ENCODE peak calls at places on chromosomes 11 and 22, in six cellular contexts. U is CD4-positive, alpha-beta memory T cell; P is cardiac muscle cell; N is uterus; A is left ventricle myocardium inferior; V is IMR-90. M is an unnamed sample. For H3K4me1, the result is how much of the 10 kb centered on the place peaks cover.

GRCh38 chr11:47071341-47071740 is 105.3 kb downstream of the ARFGAP2 start:
- DNase-seq in P (no peak), N (no peak), V (no peak), A (no peak), U (no peak), M (no peak)

GRCh38 chr11:1129143-1129665 is 28.5 kb upstream of the MUC5AC start:
- DNase-seq in V (no peak), U (no peak), N (no peak), A (no peak), P (no peak), M (no peak)

GRCh38 chr11:78564037-78564888 is 10.4 kb downstream of the NARS2 start:
- DNase-seq in P (peak), A (no peak), N (no peak), V (peak), U (peak), M (no peak)

GRCh38 chr11:13831707-13832106 is 130.8 kb upstream of the SPON1 start:
- DNase-seq in V (no peak), A (no peak), N (no peak), U (no peak), P (no peak), M (no peak)

GRCh38 chr11:10295056-10295901 is 1.3 kb upstream of the SBF2 start:
- DNase-seq in N (no peak), U (peak), P (no peak), V (no peak), A (no peak), M (no peak)

GRCh38 chr11:83666149-83666548 is 380.0 kb upstream of the CCDC90B start:
- DNase-seq in A (no peak), V (no peak), U (no peak), N (no peak), P (no peak), M (no peak)

GRCh38 chr11:88421530-88421929 is 84.0 kb upstream of the CTSC start:
- DNase-seq in P (peak), A (no peak), V (peak), N (no peak), U (no peak), M (no peak)

GRCh38 chr11:109088061-109088460 is 333.9 kb upstream of the C11orf87 start:
- DNase-seq in U (no peak), V (no peak), P (no peak), N (no peak), A (no peak), M (no peak)

GRCh38 chr22:26826431-26826935 is 169.1 kb downstream of the MIAT start:
- DNase-seq in A (no peak), N (no peak), P (no peak), U (no peak), V (no peak), M (no peak)

GRCh38 chr22:24695958-24696511 is 78.5 kb downstream of the PIWIL3 start:
- DNase-seq in N (no peak), U (no peak), A (peak), P (peak), V (peak), M (no peak)

GRCh38 chr11:35639591-35640179 is 21.4 kb downstream of the FJX1 start:
- DNase-seq in U (no peak), N (no peak), P (no peak), V (no peak), A (no peak), M (no peak)

GRCh38 chr11:129048911-129049310 is 106.2 kb upstream of the TP53AIP1 start:
- DNase-seq in U (no peak), N (no peak), P (no peak), V (no peak), A (no peak), M (no peak)

GRCh38 chr11:19811391-19811790 is 98.8 kb downstream of the NAV2 start:
- DNase-seq in U (no peak), N (no peak), P (no peak), V (no peak), A (no peak), M (no peak)
- H3K4me1 ChIP-seq in U (under half), N (under half), P (under half), V (under half), A (half or more), M (under half)

GRCh38 chr11:44957051-44957515 is 6.4 kb upstream of the TP53I11 start:
- DNase-seq in P (peak), U (no peak), N (no peak), A (peak), V (no peak), M (no peak)
- H3K27ac ChIP-seq in P (no peak), U (no peak), N (no peak), A (no peak), V (no peak), M (no peak)

GRCh38 chr11:66861774-66862558 is 5.1 kb downstream of the LRFN4 start:
- DNase-seq in U (no peak), P (no peak), V (no peak), N (no peak), A (no peak), M (no peak)
- H3K4me1 ChIP-seq in U (under half), P (under half), V (under half), N (under half), A (under half), M (under half)

DNA sequence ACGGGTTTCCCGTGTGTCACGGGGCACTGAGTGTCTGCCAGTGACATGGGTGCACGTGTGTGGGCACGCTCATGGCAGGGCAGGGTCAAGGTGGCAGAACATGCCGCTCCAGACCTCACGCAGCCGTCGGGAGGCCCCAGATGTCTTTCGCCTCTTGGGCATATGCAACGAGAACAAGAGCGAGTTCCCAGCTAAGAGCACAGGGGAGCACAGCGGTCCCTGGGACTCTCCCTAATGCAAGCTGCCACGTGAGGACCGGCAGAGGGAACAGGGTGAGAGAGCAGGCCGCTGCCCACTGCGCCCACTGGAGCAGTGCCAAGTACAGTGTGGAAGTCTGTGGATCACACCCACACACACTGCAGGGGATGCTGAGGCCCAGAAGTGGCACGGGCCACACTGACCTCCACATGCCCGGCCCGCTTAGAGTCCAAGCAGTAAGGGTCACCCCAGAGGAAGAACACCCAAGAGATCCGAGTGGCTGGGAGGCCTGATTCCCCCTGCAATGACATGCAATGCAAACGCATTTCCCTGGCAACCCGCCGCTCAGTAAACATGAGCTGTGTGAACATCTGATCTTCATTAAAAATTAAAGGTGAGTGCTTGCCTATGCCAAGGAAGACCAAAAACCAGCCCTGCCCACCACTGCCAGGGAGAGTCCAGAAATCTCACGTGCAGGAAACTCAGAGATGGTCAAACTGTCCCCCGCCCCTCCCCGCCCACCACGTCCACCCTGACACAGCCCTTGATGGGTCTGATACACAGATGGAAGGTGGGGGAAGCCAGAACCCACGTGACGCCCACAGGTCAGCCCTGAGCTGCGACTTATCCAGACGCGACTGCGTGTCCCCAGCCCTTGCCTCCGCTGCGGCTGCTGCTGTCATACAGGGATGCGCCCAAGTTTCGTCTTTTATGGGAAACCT is 11.7 kb downstream of the CERK start:
- DNase-seq in N (no peak), V (no peak), P (no peak), U (no peak), A (peak), M (no peak)
- H3K27ac ChIP-seq in N (no peak), V (no peak), P (no peak), U (no peak), A (peak), M (no peak)

DNA sequence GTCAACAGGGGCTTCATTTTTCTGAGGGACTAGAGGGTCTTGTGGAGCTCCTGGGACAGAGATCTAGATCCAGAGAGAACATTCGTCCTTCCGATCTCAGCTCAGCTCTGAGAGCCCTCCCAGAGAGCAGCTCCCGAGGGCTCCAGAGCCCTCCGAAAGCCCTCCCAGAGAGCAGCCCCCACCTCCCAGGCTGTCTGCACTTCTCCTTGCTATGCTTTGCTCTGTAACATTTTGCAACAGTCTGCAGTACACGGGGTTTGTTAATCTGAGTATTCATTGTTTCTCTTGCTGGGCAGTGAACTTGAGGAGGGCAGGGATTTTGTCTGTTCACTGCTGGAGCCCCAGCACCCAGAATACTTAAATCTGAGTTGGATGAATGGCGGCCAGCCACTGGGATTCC is 2.6 kb downstream of the GGA1 start:
- DNase-seq in V (no peak), N (no peak), U (no peak), P (peak), A (no peak), M (no peak)
- H3K4me1 ChIP-seq in V (under half), N (under half), U (under half), P (under half), A (half or more), M (under half)

GRCh38 chr22:42693763-42694683 is 26.6 kb downstream of the A4GALT start:
- DNase-seq in V (no peak), P (no peak), N (no peak), U (no peak), A (no peak), M (no peak)

GRCh38 chr22:42697542-42698013 is 23.1 kb downstream of the A4GALT start:
- DNase-seq in N (peak), A (peak), P (peak), U (no peak), V (peak), M (no peak)

GRCh38 chr22:42696331-42696967 is 24.2 kb downstream of the A4GALT start:
- DNase-seq in U (no peak), P (no peak), V (no peak), N (no peak), A (no peak), M (no peak)

GRCh38 chr22:42693055-42693762 is 27.5 kb downstream of the A4GALT start:
- DNase-seq in P (no peak), V (no peak), N (no peak), A (no peak), U (no peak), M (no peak)

GRCh38 chr22:42695294-42695693 is 25.4 kb downstream of the A4GALT start:
- DNase-seq in N (no peak), A (peak), U (no peak), V (no peak), P (no peak), M (no peak)
- H3K27ac ChIP-seq in N (peak), A (peak), U (no peak), V (no peak), P (peak), M (no peak)

M was measured in effector memory CD4-positive, alpha-beta T cell.